ENCODE peak calls at places on chromosomes 13 and 19, in six cellular contexts. U is K562; K is psoas muscle; L is breast epithelium; N is left ventricle myocardium inferior; X is CD8-positive, alpha-beta T cell. G is an unnamed sample.

GRCh38 chr19:12687496-12688196 is at the start of gene GNG14:
- DNase-seq in L (no peak), K (no peak), X (no peak), N (no peak), U (no peak), G (no peak)

GRCh38 chr13:39037410-39037879 is 444 bp downstream of the PROSER1 start:
- DNase-seq in N (no peak), X (peak), U (no peak), K (no peak), L (peak), G (no peak)

GRCh38 chr13:33202644-33203169 is 82.8 kb downstream of the STARD13 start:
- DNase-seq in X (no peak), K (no peak), U (no peak), L (no peak), N (no peak), G (no peak)

GRCh38 chr19:31255863-31256600 is 93.2 kb downstream of the TSHZ3 start:
- DNase-seq in U (no peak), N (no peak), K (no peak), L (no peak), X (no peak), G (no peak)

GRCh38 chr13:114074671-114075315 is 57.6 kb downstream of the RASA3 start:
- DNase-seq in N (no peak), K (peak), L (no peak), X (no peak), U (no peak), G (no peak)

GRCh38 chr19:50425581-50425980 is 6.8 kb downstream of the SPIB start:
- DNase-seq in K (peak), N (no peak), U (no peak), X (no peak), L (no peak), G (no peak)

GRCh38 chr13:101626925-101627555 is 174.6 kb downstream of the ITGBL1 start:
- DNase-seq in X (no peak), N (no peak), K (no peak), L (no peak), U (no peak), G (no peak)

GRCh38 chr13:101382086-101382485 is 34.2 kb downstream of the NALCN start:
- DNase-seq in N (no peak), L (no peak), X (no peak), U (no peak), K (no peak), G (no peak)

GRCh38 chr13:44141213-44141724 is 232.4 kb upstream of the SERP2 start:
- DNase-seq in U (no peak), X (no peak), K (no peak), L (peak), N (no peak), G (peak)

GRCh38 chr13:25882732-25883357 is 169.0 kb downstream of the SHISA2 start:
- DNase-seq in X (no peak), L (no peak), K (no peak), N (no peak), U (no peak), G (no peak)

GRCh38 chr13:45623516-45624090 is 8.1 kb upstream of the ERICH6B start:
- DNase-seq in L (no peak), X (no peak), N (no peak), U (peak), K (no peak), G (no peak)

GRCh38 chr13:25372275-25373081 is 704 bp downstream of the ATP8A2 start:
- DNase-seq in X (no peak), L (no peak), N (no peak), U (peak), K (no peak), G (no peak)

GRCh38 chr13:24128112-24128511 is 32.4 kb upstream of the SPATA13 start:
- DNase-seq in K (no peak), U (no peak), L (peak), X (no peak), N (no peak), G (no peak)

GRCh38 chr13:101624981-101625380 is 172.5 kb downstream of the ITGBL1 start:
- DNase-seq in N (no peak), X (no peak), K (no peak), L (no peak), U (no peak), G (no peak)

GRCh38 chr13:24925318-24926231 is 161.6 kb downstream of the RNF17 start:
- DNase-seq in N (no peak), L (no peak), K (no peak), U (no peak), X (no peak), G (no peak)

GRCh38 chr19:35559781-35560180 is 3.7 kb downstream of the ATP4A start:
- DNase-seq in U (no peak), N (no peak), L (no peak), K (no peak), X (no peak), G (no peak)

GRCh38 chr13:43764349-43764748 is 22.4 kb downstream of the ENOX1 start:
- DNase-seq in U (no peak), L (no peak), X (no peak), N (no peak), K (no peak), G (no peak)

GRCh38 chr13:81058916-81059290 is 718.0 kb upstream of the SPRY2 start:
- DNase-seq in X (no peak), N (no peak), K (no peak), L (no peak), U (no peak), G (no peak)

GRCh38 chr19:48990400-48990799 is 2.7 kb downstream of the GYS1 start:
- DNase-seq in K (no peak), X (no peak), L (no peak), U (no peak), N (no peak), G (no peak)

GRCh38 chr13:40916207-40916998 is 102.7 kb downstream of the ELF1 start:
- DNase-seq in X (no peak), K (no peak), L (no peak), N (no peak), U (no peak), G (no peak)

GRCh38 chr13:78497702-78498319 is 105.5 kb downstream of the POU4F1 start:
- DNase-seq in N (peak), L (no peak), X (no peak), K (no peak), U (no peak), G (no peak)

GRCh38 chr19:57886046-57886445 is 2.8 kb downstream of the ZNF814 start:
- DNase-seq in N (no peak), K (no peak), X (no peak), U (no peak), L (no peak), G (no peak)

GRCh38 chr19:57888107-57888493 is 737 bp downstream of the ZNF814 start:
- DNase-seq in N (no peak), L (no peak), K (no peak), U (no peak), X (no peak), G (no peak)

GRCh38 chr19:57887195-57887941 is 1.5 kb downstream of the ZNF814 start:
- DNase-seq in K (no peak), N (no peak), L (no peak), X (no peak), U (no peak), G (no peak)

DNA sequence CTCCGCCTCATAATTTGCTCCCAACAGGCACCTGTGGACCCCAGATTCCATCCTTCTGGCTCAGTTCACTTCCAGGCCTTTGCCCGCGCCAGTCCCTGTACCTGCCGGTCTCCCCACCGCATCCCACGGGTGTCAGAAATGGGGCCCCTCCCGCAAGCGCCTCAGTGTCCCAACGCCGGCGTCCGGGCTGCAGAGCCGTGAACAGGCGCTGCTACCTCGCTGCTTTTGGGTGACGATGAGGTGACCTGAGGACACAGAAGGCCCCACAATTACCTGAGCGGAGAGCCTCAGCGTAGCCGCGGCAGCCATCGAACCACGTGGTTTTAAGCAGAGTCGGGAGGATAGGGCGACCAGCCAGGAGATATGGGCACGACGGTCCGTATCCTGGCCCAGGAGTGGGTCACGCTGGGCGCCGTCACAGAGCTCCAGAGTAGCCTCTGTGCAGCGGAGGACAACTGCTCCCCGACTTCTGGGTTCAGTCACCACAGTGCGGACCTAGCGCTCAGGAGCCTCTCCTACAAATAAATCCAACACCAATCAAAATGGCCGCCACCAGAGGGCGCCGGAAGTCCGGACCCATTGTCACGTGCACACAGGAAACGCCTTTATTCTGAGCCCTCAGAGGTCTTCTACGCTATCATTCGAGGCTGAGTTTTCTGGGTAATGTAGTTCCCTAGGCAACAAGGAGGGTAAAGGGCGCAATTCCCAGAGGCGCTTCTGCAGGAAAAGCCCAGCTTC is at the start of gene ZNF814:
- DNase-seq in L (peak), X (peak), U (peak), K (peak), N (peak), G (peak)
- TF ChIP-seq CTCF in L (peak), X (peak), U (peak), K (peak), N (peak), G (no peak)

GRCh38 chr19:2320057-2320456 is 8.3 kb downstream of the LSM7 start:
- DNase-seq in L (no peak), U (no peak), N (no peak), X (no peak), K (no peak), G (no peak)
- H3K27ac ChIP-seq in L (no peak), U (no peak), N (no peak), X (no peak), K (no peak), G (no peak)

DNA sequence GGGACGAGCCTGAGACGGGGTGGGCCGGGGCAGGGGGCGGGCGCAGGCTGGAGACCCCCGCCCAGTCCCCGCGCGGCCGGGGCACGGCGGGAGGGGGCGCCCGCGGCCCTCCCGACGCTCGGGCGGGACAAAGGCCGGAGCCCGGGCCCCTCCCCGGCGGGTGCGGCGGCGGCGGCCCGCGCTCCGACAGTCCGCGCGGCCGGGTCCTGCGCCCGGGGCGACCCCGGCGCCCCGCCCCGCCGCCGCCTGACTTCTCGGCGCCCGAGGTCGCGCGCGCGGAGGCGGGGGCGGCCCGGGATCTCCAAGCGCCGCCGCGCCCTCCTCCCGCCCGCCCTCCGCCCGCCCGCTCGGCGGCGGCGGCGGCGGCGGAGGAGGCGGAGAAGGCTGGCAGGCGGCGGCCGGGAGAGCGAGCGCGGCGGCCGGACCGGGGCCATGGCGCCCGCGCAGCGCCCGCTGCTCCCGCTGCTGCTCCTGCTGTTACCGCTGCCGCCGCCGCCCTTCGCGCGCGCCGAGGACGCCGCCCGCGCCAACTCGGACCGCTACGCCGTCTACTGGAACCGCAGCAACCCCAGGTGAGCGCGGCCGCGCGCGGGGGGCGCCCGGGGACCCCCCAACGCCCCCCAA is at the start of gene EFNA2:
- DNase-seq in X (no peak), U (peak), L (no peak), N (no peak), K (no peak), G (no peak)
- H3K4me3 ChIP-seq in X (no peak), U (no peak), L (peak), N (peak), K (no peak), G (peak)

DNA sequence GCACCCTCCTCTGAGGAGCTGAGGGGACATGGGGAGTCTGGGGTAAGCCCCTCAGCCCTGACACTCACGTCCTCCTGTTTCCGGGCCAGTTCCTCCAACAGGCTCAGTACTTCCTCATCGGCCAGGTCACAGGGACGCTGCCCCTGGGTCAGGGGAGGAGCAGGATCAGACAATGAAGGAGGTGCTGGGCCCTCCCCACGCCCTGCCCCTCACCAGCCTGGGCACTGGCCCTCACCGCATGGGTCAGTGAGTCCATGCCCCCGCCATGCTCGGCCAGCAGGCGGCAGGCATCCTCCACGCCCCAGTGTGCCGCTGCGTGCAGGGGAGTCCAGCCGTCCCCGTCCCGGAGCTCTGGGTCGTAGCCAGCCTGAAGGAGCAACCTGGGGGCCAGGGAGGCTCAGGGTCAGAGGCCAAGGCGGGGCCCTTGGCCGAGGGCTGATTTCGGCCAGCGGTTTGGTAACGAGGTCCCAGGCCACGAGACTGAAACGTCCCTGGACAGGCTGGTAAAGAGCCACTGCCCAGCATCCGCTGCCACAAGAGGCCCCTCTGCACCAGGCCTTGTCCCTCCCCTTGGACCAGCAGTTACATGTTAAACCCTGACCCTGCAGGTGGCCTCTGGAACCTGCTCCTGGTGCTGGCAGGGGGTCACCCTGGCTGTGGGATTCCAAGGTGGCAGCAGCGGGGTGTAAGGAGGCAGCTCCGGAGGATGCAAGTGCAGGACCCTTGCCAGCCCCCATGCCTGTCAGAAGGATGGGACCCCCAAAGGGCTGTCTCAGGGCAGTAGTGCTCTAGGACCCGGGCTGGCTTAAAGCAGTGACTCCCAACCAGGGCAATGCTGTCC is 18.5 kb downstream of the PPP1R12C start:
- DNase-seq in U (no peak), N (no peak), K (peak), L (no peak), X (no peak), G (no peak)
- TF ChIP-seq CTCF in U (peak), N (peak), K (no peak), L (no peak), X (no peak), G (no peak)

GRCh38 chr19:14073232-14073924 is 792 bp downstream of the MISP3 start:
- DNase-seq in K (peak), X (peak), U (peak), N (peak), L (peak), G (peak)
- H3K27ac ChIP-seq in K (peak), X (peak), U (peak), N (peak), L (peak), G (peak)

GRCh38 chr19:5141278-5141925 is 172.5 kb downstream of the KDM4B start:
- DNase-seq in X (no peak), N (no peak), K (peak), L (no peak), U (no peak), G (peak)

GRCh38 chr19:5143471-5144411 is 174.8 kb downstream of the KDM4B start:
- DNase-seq in N (peak), L (no peak), K (peak), U (no peak), X (no peak), G (no peak)

GRCh38 chr19:5144545-5145179 is 175.7 kb downstream of the KDM4B start:
- DNase-seq in L (no peak), X (no peak), N (no peak), U (no peak), K (peak), G (no peak)

GRCh38 chr19:5142725-5143097 is 173.8 kb downstream of the KDM4B start:
- DNase-seq in U (no peak), L (no peak), X (no peak), N (peak), K (peak), G (no peak)

GRCh38 chr19:5141926-5142724 is 173.2 kb downstream of the KDM4B start:
- DNase-seq in K (peak), X (no peak), N (no peak), U (no peak), L (no peak), G (peak)
- H3K4me3 ChIP-seq in K (no peak), X (no peak), N (no peak), U (no peak), L (no peak), G (no peak)

GRCh38 chr19:23343434-23344010 is 51.7 kb downstream of the ZNF91 start:
- DNase-seq in U (no peak), X (no peak), K (no peak), N (no peak), L (no peak), G (no peak)

GRCh38 chr19:23351806-23352205 is 43.5 kb downstream of the ZNF91 start:
- DNase-seq in L (no peak), K (no peak), N (no peak), X (no peak), U (no peak), G (no peak)

GRCh38 chr19:23346696-23347095 is 48.6 kb downstream of the ZNF91 start:
- DNase-seq in K (no peak), N (no peak), L (no peak), U (no peak), X (no peak), G (no peak)

DNA sequence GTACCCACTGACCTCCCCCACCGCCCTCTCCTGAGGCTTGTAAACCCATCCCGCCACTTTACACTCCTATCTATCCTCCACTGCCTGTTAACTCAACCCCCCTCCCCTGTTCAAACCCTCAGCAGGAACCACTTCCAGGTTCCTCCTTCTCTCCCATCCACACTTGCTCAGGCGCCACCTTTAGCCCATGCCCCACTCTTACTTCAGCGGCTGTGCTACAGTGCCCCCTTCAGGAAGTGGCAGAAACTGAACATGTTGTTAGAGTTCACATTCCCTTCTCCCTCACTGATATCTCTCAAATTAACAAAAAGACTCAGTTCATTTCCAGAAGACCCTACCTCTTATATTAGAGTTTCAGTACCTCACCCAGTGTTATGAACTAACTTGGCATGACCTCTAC is 49.4 kb downstream of the ZNF91 start:
- DNase-seq in X (no peak), K (no peak), L (no peak), U (peak), N (no peak), G (no peak)
- TF ChIP-seq CTCF in X (no peak), K (no peak), L (no peak), U (peak), N (no peak), G (no peak)

GRCh38 chr19:40598121-40598917 is 2.9 kb upstream of the LTBP4 start:
- DNase-seq in U (peak), L (peak), N (peak), K (peak), X (peak), G (peak)
- H3K27ac ChIP-seq in U (peak), L (no peak), N (peak), K (no peak), X (no peak), G (no peak)

GRCh38 chr13:95457294-95457693 is 95.2 kb upstream of the CLDN10 start:
- DNase-seq in X (no peak), K (no peak), U (no peak), N (no peak), L (no peak), G (no peak)
- H3K4me3 ChIP-seq in X (no peak), K (no peak), U (no peak), N (no peak), L (no peak), G (no peak)